ENCODE peak calls at places on chromosomes 6 and 20, in six cellular contexts. V is cardiac muscle cell, Q is pancreas, K is lower lobe of right lung, H is fibroblast of the aortic adventitia, W is SJSA1. T is an unnamed sample.

GRCh38 chr6:147166360-147166944 is 37.8 kb upstream of the STXBP5 start:
- DNase-seq in W (no peak), Q (no peak), H (peak), K (no peak), V (no peak), T (no peak)

GRCh38 chr6:117629119-117629518 is 26.8 kb upstream of the GOPC start:
- DNase-seq in V (no peak), H (no peak), Q (no peak), W (no peak), K (no peak), T (no peak)

GRCh38 chr6:30323806-30324205 is 2.9 kb upstream of the TRIM39 start:
- DNase-seq in H (no peak), V (no peak), Q (no peak), K (no peak), W (no peak), T (no peak)

GRCh38 chr20:36113566-36114247 is 40.8 kb upstream of the EPB41L1 start:
- DNase-seq in Q (no peak), K (no peak), H (no peak), W (no peak), V (no peak), T (no peak)

GRCh38 chr6:119545245-119545644 is 195.7 kb upstream of the MAN1A1 start:
- DNase-seq in W (no peak), K (no peak), H (no peak), Q (no peak), V (no peak), T (no peak)

GRCh38 chr6:113363866-113364265 is 493.3 kb upstream of the MARCKS start:
- DNase-seq in Q (no peak), W (no peak), H (peak), K (no peak), V (no peak), T (no peak)

GRCh38 chr20:50595988-50596693 is 86.0 kb downstream of the PTPN1 start:
- DNase-seq in K (no peak), W (no peak), V (no peak), Q (no peak), H (no peak), T (no peak)

GRCh38 chr6:54327631-54328030 is 19.4 kb downstream of the TINAG start:
- DNase-seq in H (peak), K (no peak), V (no peak), W (no peak), Q (no peak), T (peak)

GRCh38 chr20:19808498-19808897 is 50.4 kb downstream of the RIN2 start:
- DNase-seq in Q (no peak), K (no peak), V (no peak), H (no peak), W (no peak), T (no peak)

GRCh38 chr6:114304304-114304887 is 38.4 kb downstream of the HS3ST5 start:
- DNase-seq in W (no peak), K (no peak), V (peak), H (peak), Q (no peak), T (peak)

GRCh38 chr6:130655586-130655985 is 171.6 kb upstream of the SMLR1 start:
- DNase-seq in V (no peak), K (no peak), W (no peak), H (peak), Q (no peak), T (peak)

GRCh38 chr6:40347571-40348011 is 239.6 kb downstream of the LRFN2 start:
- DNase-seq in Q (no peak), H (no peak), V (peak), W (peak), K (no peak), T (no peak)

GRCh38 chr20:48718914-48719578 is 108.8 kb downstream of the PREX1 start:
- DNase-seq in V (no peak), H (no peak), W (no peak), Q (peak), K (no peak), T (no peak)

GRCh38 chr6:108904731-108905130 is 56.5 kb downstream of the ARMC2 start:
- DNase-seq in K (no peak), V (no peak), W (no peak), H (no peak), Q (no peak), T (no peak)

GRCh38 chr6:129730477-129731165 is 20.6 kb upstream of the ARHGAP18 start:
- DNase-seq in K (no peak), V (no peak), W (no peak), H (peak), Q (no peak), T (peak)

GRCh38 chr6:77457720-77458349 is 5.5 kb downstream of the HTR1B start:
- DNase-seq in W (peak), V (peak), Q (peak), K (peak), H (peak), T (peak)

GRCh38 chr6:137873273-137873762 is 6.3 kb downstream of the TNFAIP3 start:
- DNase-seq in V (no peak), K (peak), H (peak), Q (no peak), W (peak), T (peak)

GRCh38 chr6:21438986-21439352 is 154.6 kb upstream of the SOX4 start:
- DNase-seq in W (no peak), H (no peak), V (no peak), Q (no peak), K (no peak), T (no peak)

GRCh38 chr20:23136893-23137745 is 51.0 kb upstream of the CD93 start:
- DNase-seq in H (no peak), Q (peak), K (peak), W (no peak), V (no peak), T (no peak)

GRCh38 chr20:25477156-25477882 is 69.8 kb downstream of the GINS1 start:
- DNase-seq in W (no peak), K (no peak), Q (no peak), H (no peak), V (no peak), T (no peak)

GRCh38 chr20:39874049-39874893 is 814.8 kb downstream of the MAFB start:
- DNase-seq in H (peak), W (peak), K (peak), V (peak), Q (peak), T (peak)

GRCh38 chr6:138800377-138801150 is 4.7 kb downstream of the ECT2L start:
- DNase-seq in Q (no peak), V (no peak), K (no peak), W (no peak), H (no peak), T (no peak)

GRCh38 chr20:4156411-4156810 is 141.1 kb upstream of the RNF24 start:
- DNase-seq in K (peak), V (no peak), Q (peak), W (no peak), H (no peak), T (no peak)

GRCh38 chr20:47949230-47949629 is 163.9 kb upstream of the SULF2 start:
- DNase-seq in W (no peak), H (no peak), K (no peak), Q (no peak), V (no peak), T (no peak)

GRCh38 chr20:36439040-36439730 is 102.1 kb upstream of the MYL9 start:
- DNase-seq in Q (peak), V (peak), H (peak), K (peak), W (peak), T (peak)

GRCh38 chr20:34615477-34615876 is 57.0 kb downstream of the MAP1LC3A start:
- DNase-seq in W (no peak), H (peak), V (no peak), K (no peak), Q (no peak), T (no peak)

GRCh38 chr20:50339196-50339901 is 148.7 kb downstream of the CEBPB start:
- DNase-seq in Q (no peak), K (no peak), H (peak), W (peak), V (no peak), T (peak)

GRCh38 chr6:4603291-4603690 is 172.9 kb upstream of the CDYL start:
- DNase-seq in Q (no peak), W (peak), V (no peak), H (peak), K (peak), T (peak)

GRCh38 chr20:2101935-2102584 is 433 bp downstream of the STK35 start:
- DNase-seq in H (peak), Q (peak), W (peak), K (peak), V (peak), T (peak)
- H3K4me3 ChIP-seq in H (peak), Q (peak), W (peak), K (peak), V (peak), T (peak)

DNA sequence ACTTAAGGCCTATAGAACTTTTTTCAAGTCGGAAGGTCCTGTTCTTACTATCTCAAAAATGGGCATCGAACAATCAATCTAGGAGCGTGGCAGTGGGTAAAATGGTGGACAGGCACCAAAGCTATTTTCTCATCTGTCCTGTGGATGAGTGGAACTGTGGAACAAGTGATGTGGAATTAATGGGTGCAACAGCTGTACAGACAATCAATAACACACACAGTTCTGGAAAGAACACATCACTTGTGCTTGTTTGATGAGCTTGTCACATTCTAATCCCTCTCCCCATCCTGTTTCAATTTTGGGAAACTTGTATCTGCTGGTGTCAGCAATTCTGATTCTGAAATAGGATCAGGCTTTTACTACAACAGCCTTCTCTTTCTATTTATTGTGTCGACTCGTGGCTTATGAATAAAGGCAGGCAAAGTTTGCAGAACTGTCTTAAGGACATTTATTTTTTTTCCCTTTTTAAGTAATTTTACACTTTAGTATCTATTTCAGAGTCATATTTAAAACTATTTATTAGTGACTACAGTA is 11.5 kb downstream of the RBM24 start:
- DNase-seq in H (no peak), W (no peak), V (no peak), K (no peak), Q (no peak), T (no peak)
- H3K4me3 ChIP-seq in H (no peak), W (no peak), V (no peak), K (no peak), Q (no peak), T (no peak)

GRCh38 chr6:10882654-10883053 is 813 bp upstream of the GCM2 start:
- DNase-seq in V (no peak), W (no peak), Q (no peak), H (no peak), K (no peak), T (no peak)
- H3K4me3 ChIP-seq in V (no peak), W (no peak), Q (no peak), H (no peak), K (no peak), T (no peak)

GRCh38 chr6:43644940-43645612 is at the start of gene RSPH9:
- DNase-seq in Q (peak), W (no peak), K (peak), V (peak), H (peak), T (peak)

GRCh38 chr6:43639984-43640800 is 4.6 kb downstream of the MAD2L1BP start:
- DNase-seq in Q (no peak), H (no peak), W (no peak), K (no peak), V (no peak), T (no peak)

GRCh38 chr6:43648248-43648647 is 3.4 kb downstream of the RSPH9 start:
- DNase-seq in H (no peak), K (no peak), W (no peak), Q (no peak), V (no peak), T (no peak)

GRCh38 chr6:43647613-43648012 is 2.8 kb downstream of the RSPH9 start:
- DNase-seq in V (no peak), K (no peak), H (no peak), Q (no peak), W (no peak), T (no peak)

GRCh38 chr6:43645613-43645964 is 753 bp downstream of the RSPH9 start:
- DNase-seq in W (no peak), K (no peak), H (no peak), V (no peak), Q (no peak), T (no peak)
- H3K4me3 ChIP-seq in W (no peak), K (peak), H (peak), V (peak), Q (no peak), T (peak)

GRCh38 chr20:51624157-51624731 is 81.7 kb upstream of the NFATC2 start:
- DNase-seq in W (peak), V (peak), K (peak), Q (peak), H (peak), T (peak)
- H3K4me3 ChIP-seq in W (no peak), V (no peak), K (no peak), Q (no peak), H (no peak), T (no peak)

GRCh38 chr6:160085713-160086505 is 35.7 kb upstream of the SLC22A1 start:
- DNase-seq in W (no peak), V (no peak), H (no peak), Q (no peak), K (no peak), T (no peak)

GRCh38 chr6:160088069-160088773 is 33.4 kb upstream of the SLC22A1 start:
- DNase-seq in W (peak), V (peak), Q (no peak), H (peak), K (no peak), T (peak)

GRCh38 chr6:160089534-160089897 is 32.1 kb upstream of the SLC22A1 start:
- DNase-seq in W (no peak), V (no peak), K (no peak), H (no peak), Q (no peak), T (no peak)

GRCh38 chr6:160086754-160087153 is 34.9 kb upstream of the SLC22A1 start:
- DNase-seq in W (no peak), V (no peak), K (no peak), Q (no peak), H (no peak), T (no peak)

GRCh38 chr6:160088774-160089533 is 32.7 kb upstream of the SLC22A1 start:
- DNase-seq in W (no peak), H (no peak), Q (no peak), V (no peak), K (no peak), T (no peak)
- H3K4me3 ChIP-seq in W (no peak), H (no peak), Q (no peak), V (no peak), K (no peak), T (no peak)